ENCODE peak calls at places on chromosomes 6 and 20, in nine cellular contexts. One of them, this sample, is unnamed.

GRCh38 chr6:89357390-89357789 is 4.9 kb upstream of the UBE2J1 start:
- DNase-seq in CD4-positive, alpha-beta T cell: no peak
- DNase-seq in CD4-positive, CD25-positive, alpha-beta regulatory T cell: no peak
- DNase-seq in BE2C: no peak
- DNase-seq in DMS153: no peak
- DNase-seq in small intestine: peak; percentile 30
- DNase-seq in hepatocyte: no peak
- DNase-seq in right lobe of liver: no peak
- DNase-seq in islet precursor cell: no peak
- DNase-seq in this sample: no peak

GRCh38 chr20:58776109-58776508 is 74.6 kb downstream of the GNAS-AS1 start:
- DNase-seq in small intestine: no peak
- DNase-seq in CD4-positive, alpha-beta T cell: no peak
- DNase-seq in islet precursor cell: no peak
- DNase-seq in BE2C: no peak
- DNase-seq in right lobe of liver: no peak
- DNase-seq in DMS153: no peak
- DNase-seq in CD4-positive, CD25-positive, alpha-beta regulatory T cell: no peak
- DNase-seq in hepatocyte: no peak
- DNase-seq in this sample: no peak

GRCh38 chr6:41170547-41171160 is 7.7 kb upstream of the TREM2 start:
- DNase-seq in hepatocyte: no peak
- DNase-seq in DMS153: no peak
- DNase-seq in small intestine: no peak
- DNase-seq in islet precursor cell: peak; percentile 34
- DNase-seq in right lobe of liver: no peak
- DNase-seq in BE2C: no peak
- DNase-seq in CD4-positive, alpha-beta T cell: no peak
- DNase-seq in CD4-positive, CD25-positive, alpha-beta regulatory T cell: no peak
- DNase-seq in this sample: peak; percentile 67

GRCh38 chr6:96124778-96125177 is 109.0 kb downstream of the FUT9 start:
- DNase-seq in DMS153: no peak
- DNase-seq in right lobe of liver: no peak
- DNase-seq in CD4-positive, alpha-beta T cell: no peak
- DNase-seq in CD4-positive, CD25-positive, alpha-beta regulatory T cell: no peak
- DNase-seq in islet precursor cell: no peak
- DNase-seq in small intestine: no peak
- DNase-seq in BE2C: no peak
- DNase-seq in hepatocyte: no peak
- DNase-seq in this sample: no peak

GRCh38 chr6:5315883-5316282 is 54.6 kb downstream of the FARS2 start:
- DNase-seq in right lobe of liver: no peak
- DNase-seq in DMS153: no peak
- DNase-seq in small intestine: no peak
- DNase-seq in BE2C: peak; percentile 36
- DNase-seq in CD4-positive, alpha-beta T cell: no peak
- DNase-seq in CD4-positive, CD25-positive, alpha-beta regulatory T cell: no peak
- DNase-seq in hepatocyte: peak; percentile 15
- DNase-seq in islet precursor cell: no peak
- DNase-seq in this sample: no peak

GRCh38 chr20:59144179-59144830 is 19.3 kb upstream of the ZNF831 start:
- DNase-seq in CD4-positive, CD25-positive, alpha-beta regulatory T cell: no peak
- DNase-seq in CD4-positive, alpha-beta T cell: no peak
- DNase-seq in small intestine: no peak
- DNase-seq in islet precursor cell: peak; percentile 18
- DNase-seq in DMS153: no peak
- DNase-seq in BE2C: no peak
- DNase-seq in right lobe of liver: no peak
- DNase-seq in hepatocyte: no peak
- DNase-seq in this sample: no peak

GRCh38 chr6:29553268-29554057 is 6.1 kb downstream of the UBD start:
- DNase-seq in DMS153: no peak
- DNase-seq in CD4-positive, CD25-positive, alpha-beta regulatory T cell: no peak
- DNase-seq in CD4-positive, alpha-beta T cell: no peak
- DNase-seq in BE2C: peak; percentile 23
- DNase-seq in right lobe of liver: peak; percentile 54
- DNase-seq in hepatocyte: peak; percentile 88
- DNase-seq in islet precursor cell: peak; percentile 90
- DNase-seq in small intestine: no peak
- DNase-seq in this sample: peak; percentile 92

GRCh38 chr6:75991941-75992340 is 80.5 kb downstream of the IMPG1 start:
- DNase-seq in right lobe of liver: no peak
- DNase-seq in hepatocyte: no peak
- DNase-seq in CD4-positive, alpha-beta T cell: no peak
- DNase-seq in DMS153: no peak
- DNase-seq in CD4-positive, CD25-positive, alpha-beta regulatory T cell: no peak
- DNase-seq in small intestine: no peak
- DNase-seq in islet precursor cell: no peak
- DNase-seq in BE2C: no peak
- DNase-seq in this sample: peak; percentile 55

GRCh38 chr6:107124934-107125348 is 9.6 kb upstream of the BEND3 start:
- DNase-seq in CD4-positive, alpha-beta T cell: no peak
- DNase-seq in right lobe of liver: no peak
- DNase-seq in CD4-positive, CD25-positive, alpha-beta regulatory T cell: no peak
- DNase-seq in small intestine: peak; percentile 36
- DNase-seq in hepatocyte: no peak
- DNase-seq in islet precursor cell: no peak
- DNase-seq in BE2C: no peak
- DNase-seq in DMS153: no peak
- DNase-seq in this sample: peak; percentile 76

GRCh38 chr20:10474606-10475184 is 39.6 kb downstream of the SLX4IP start:
- DNase-seq in islet precursor cell: no peak
- DNase-seq in CD4-positive, CD25-positive, alpha-beta regulatory T cell: no peak
- DNase-seq in BE2C: no peak
- DNase-seq in small intestine: no peak
- DNase-seq in CD4-positive, alpha-beta T cell: no peak
- DNase-seq in DMS153: no peak
- DNase-seq in hepatocyte: no peak
- DNase-seq in right lobe of liver: no peak
- DNase-seq in this sample: peak; percentile 68

GRCh38 chr6:39978240-39978639 is 44.0 kb upstream of the MOCS1 start:
- DNase-seq in CD4-positive, alpha-beta T cell: no peak
- DNase-seq in small intestine: no peak
- DNase-seq in right lobe of liver: no peak
- DNase-seq in BE2C: no peak
- DNase-seq in hepatocyte: no peak
- DNase-seq in islet precursor cell: no peak
- DNase-seq in CD4-positive, CD25-positive, alpha-beta regulatory T cell: no peak
- DNase-seq in DMS153: no peak
- DNase-seq in this sample: no peak

GRCh38 chr20:31870703-31871601 is 518 bp downstream of the TTLL9 start:
- DNase-seq in DMS153: no peak
- DNase-seq in islet precursor cell: peak; percentile 22
- DNase-seq in hepatocyte: peak; percentile 85
- DNase-seq in CD4-positive, alpha-beta T cell: no peak
- DNase-seq in right lobe of liver: no peak
- DNase-seq in BE2C: no peak
- DNase-seq in CD4-positive, CD25-positive, alpha-beta regulatory T cell: no peak
- DNase-seq in small intestine: peak; percentile 64
- DNase-seq in this sample: peak; percentile 58

GRCh38 chr20:60137657-60138245 is 179.5 kb downstream of the CDH26 start:
- DNase-seq in DMS153: peak; percentile 29
- DNase-seq in BE2C: no peak
- DNase-seq in islet precursor cell: no peak
- DNase-seq in hepatocyte: no peak
- DNase-seq in right lobe of liver: no peak
- DNase-seq in CD4-positive, CD25-positive, alpha-beta regulatory T cell: no peak
- DNase-seq in small intestine: peak; percentile 12
- DNase-seq in CD4-positive, alpha-beta T cell: no peak
- DNase-seq in this sample: peak; percentile 82

GRCh38 chr6:148431413-148431812 is 88.8 kb downstream of the SASH1 start:
- DNase-seq in BE2C: no peak
- DNase-seq in CD4-positive, CD25-positive, alpha-beta regulatory T cell: no peak
- DNase-seq in islet precursor cell: no peak
- DNase-seq in DMS153: no peak
- DNase-seq in hepatocyte: no peak
- DNase-seq in small intestine: no peak
- DNase-seq in right lobe of liver: peak; percentile 53
- DNase-seq in CD4-positive, alpha-beta T cell: no peak
- DNase-seq in this sample: no peak

GRCh38 chr20:2692886-2693285 is 306 bp downstream of the EBF4 start:
- DNase-seq in DMS153: no peak
- DNase-seq in BE2C: peak; percentile 34
- DNase-seq in islet precursor cell: no peak
- DNase-seq in right lobe of liver: no peak
- DNase-seq in small intestine: no peak
- DNase-seq in CD4-positive, CD25-positive, alpha-beta regulatory T cell: no peak
- DNase-seq in CD4-positive, alpha-beta T cell: no peak
- DNase-seq in hepatocyte: no peak
- DNase-seq in this sample: peak; percentile 66

GRCh38 chr6:116115781-116116180 is 10.2 kb downstream of the COL10A1 start:
- DNase-seq in hepatocyte: no peak
- DNase-seq in BE2C: no peak
- DNase-seq in CD4-positive, CD25-positive, alpha-beta regulatory T cell: no peak
- DNase-seq in right lobe of liver: no peak
- DNase-seq in islet precursor cell: no peak
- DNase-seq in small intestine: no peak
- DNase-seq in CD4-positive, alpha-beta T cell: no peak
- DNase-seq in DMS153: no peak
- DNase-seq in this sample: no peak

GRCh38 chr6:44742201-44742600 is 354.7 kb downstream of the CDC5L start:
- DNase-seq in small intestine: no peak
- DNase-seq in DMS153: no peak
- DNase-seq in hepatocyte: no peak
- DNase-seq in islet precursor cell: peak; percentile 52
- DNase-seq in BE2C: no peak
- DNase-seq in CD4-positive, CD25-positive, alpha-beta regulatory T cell: no peak
- DNase-seq in CD4-positive, alpha-beta T cell: no peak
- DNase-seq in right lobe of liver: no peak
- DNase-seq in this sample: peak; percentile 57

GRCh38 chr20:58174708-58175287 is 53.7 kb downstream of the ANKRD60 start:
- DNase-seq in BE2C: peak; percentile 53
- DNase-seq in hepatocyte: no peak
- DNase-seq in islet precursor cell: no peak
- DNase-seq in small intestine: no peak
- DNase-seq in DMS153: no peak
- DNase-seq in CD4-positive, alpha-beta T cell: no peak
- DNase-seq in right lobe of liver: no peak
- DNase-seq in CD4-positive, CD25-positive, alpha-beta regulatory T cell: no peak
- DNase-seq in this sample: no peak

GRCh38 chr6:36691612-36692011 is 6.0 kb upstream of the RAB44 start:
- DNase-seq in DMS153: no peak
- DNase-seq in CD4-positive, alpha-beta T cell: no peak
- DNase-seq in CD4-positive, CD25-positive, alpha-beta regulatory T cell: no peak
- DNase-seq in hepatocyte: no peak
- DNase-seq in BE2C: no peak
- DNase-seq in islet precursor cell: no peak
- DNase-seq in right lobe of liver: no peak
- DNase-seq in small intestine: no peak
- DNase-seq in this sample: peak; percentile 20

GRCh38 chr6:48113130-48113529 is 2.1 kb upstream of the PTCHD4 start:
- DNase-seq in BE2C: no peak
- DNase-seq in hepatocyte: no peak
- DNase-seq in CD4-positive, CD25-positive, alpha-beta regulatory T cell: no peak
- DNase-seq in small intestine: no peak
- DNase-seq in CD4-positive, alpha-beta T cell: no peak
- DNase-seq in right lobe of liver: no peak
- DNase-seq in DMS153: no peak
- DNase-seq in islet precursor cell: no peak
- DNase-seq in this sample: peak; percentile 65

GRCh38 chr6:152356659-152357058 is 280.5 kb downstream of the SYNE1 start:
- DNase-seq in right lobe of liver: no peak
- DNase-seq in islet precursor cell: no peak
- DNase-seq in hepatocyte: peak; percentile 32
- DNase-seq in CD4-positive, alpha-beta T cell: no peak
- DNase-seq in CD4-positive, CD25-positive, alpha-beta regulatory T cell: no peak
- DNase-seq in DMS153: peak; percentile 6
- DNase-seq in BE2C: no peak
- DNase-seq in small intestine: no peak
- DNase-seq in this sample: no peak

GRCh38 chr6:3287976-3288707 is 29.4 kb downstream of the PSMG4 start:
- DNase-seq in BE2C: no peak
- DNase-seq in CD4-positive, alpha-beta T cell: no peak
- DNase-seq in small intestine: no peak
- DNase-seq in right lobe of liver: no peak
- DNase-seq in hepatocyte: no peak
- DNase-seq in CD4-positive, CD25-positive, alpha-beta regulatory T cell: no peak
- DNase-seq in islet precursor cell: no peak
- DNase-seq in DMS153: no peak
- DNase-seq in this sample: peak; percentile 23

GRCh38 chr6:136862662-136863061 is 40.3 kb downstream of the PEX7 start:
- DNase-seq in islet precursor cell: no peak
- DNase-seq in DMS153: no peak
- DNase-seq in BE2C: no peak
- DNase-seq in hepatocyte: no peak
- DNase-seq in CD4-positive, CD25-positive, alpha-beta regulatory T cell: no peak
- DNase-seq in CD4-positive, alpha-beta T cell: no peak
- DNase-seq in right lobe of liver: no peak
- DNase-seq in small intestine: no peak
- DNase-seq in this sample: no peak

GRCh38 chr20:57048027-57048869 is 218.2 kb downstream of the BMP7 start:
- DNase-seq in BE2C: peak; percentile 44
- DNase-seq in DMS153: no peak
- DNase-seq in right lobe of liver: no peak
- DNase-seq in islet precursor cell: peak; percentile 81
- DNase-seq in CD4-positive, alpha-beta T cell: no peak
- DNase-seq in small intestine: peak; percentile 42
- DNase-seq in CD4-positive, CD25-positive, alpha-beta regulatory T cell: no peak
- DNase-seq in hepatocyte: peak; percentile 59
- DNase-seq in this sample: peak; percentile 90

GRCh38 chr6:139625081-139625939 is 250.9 kb upstream of the CITED2 start:
- DNase-seq in hepatocyte: no peak
- DNase-seq in CD4-positive, CD25-positive, alpha-beta regulatory T cell: no peak
- DNase-seq in small intestine: no peak
- DNase-seq in islet precursor cell: no peak
- DNase-seq in BE2C: no peak
- DNase-seq in CD4-positive, alpha-beta T cell: no peak
- DNase-seq in right lobe of liver: no peak
- DNase-seq in DMS153: no peak
- DNase-seq in this sample: no peak

This sample was measured in endodermal cell.